ENCODE peak calls at places on chromosomes 5 and 9, in seven cellular contexts. One of them, this sample, is unnamed. For H3K27me3, the result is how much of the 10 kb centered on the place peaks cover.

GRCh38 chr5:32390819-32391591 is 53.5 kb downstream of the ZFR start:
- DNase-seq in sigmoid colon: no peak
- DNase-seq in PC-3: no peak
- DNase-seq in Peyer's patch: no peak
- DNase-seq in brain microvascular endothelial cell: peak
- DNase-seq in heart right ventricle: no peak
- DNase-seq in colonic mucosa: no peak
- DNase-seq in this sample: no peak

GRCh38 chr5:180575571-180575970 is 15.7 kb downstream of the SCGB3A1 start:
- DNase-seq in PC-3: no peak
- DNase-seq in sigmoid colon: no peak
- DNase-seq in colonic mucosa: no peak
- DNase-seq in brain microvascular endothelial cell: no peak
- DNase-seq in Peyer's patch: no peak
- DNase-seq in heart right ventricle: no peak
- DNase-seq in this sample: no peak

GRCh38 chr5:60586307-60586901 is 113.6 kb downstream of the DEPDC1B start:
- DNase-seq in brain microvascular endothelial cell: peak
- DNase-seq in Peyer's patch: no peak
- DNase-seq in PC-3: peak
- DNase-seq in sigmoid colon: no peak
- DNase-seq in colonic mucosa: no peak
- DNase-seq in heart right ventricle: no peak
- DNase-seq in this sample: no peak

GRCh38 chr5:143279698-143280097 is 123.8 kb downstream of the NR3C1 start:
- DNase-seq in colonic mucosa: no peak
- DNase-seq in sigmoid colon: no peak
- DNase-seq in PC-3: peak
- DNase-seq in brain microvascular endothelial cell: no peak
- DNase-seq in Peyer's patch: no peak
- DNase-seq in heart right ventricle: no peak
- DNase-seq in this sample: no peak

GRCh38 chr9:96720435-96720834 is 57.5 kb downstream of the ZNF510 start:
- DNase-seq in colonic mucosa: no peak
- DNase-seq in Peyer's patch: no peak
- DNase-seq in PC-3: no peak
- DNase-seq in sigmoid colon: no peak
- DNase-seq in brain microvascular endothelial cell: no peak
- DNase-seq in heart right ventricle: no peak
- DNase-seq in this sample: no peak

GRCh38 chr5:141475625-141476131 is at the start of gene PCDHGC3:
- DNase-seq in PC-3: no peak
- DNase-seq in colonic mucosa: peak
- DNase-seq in heart right ventricle: peak
- DNase-seq in brain microvascular endothelial cell: peak
- DNase-seq in Peyer's patch: peak
- DNase-seq in sigmoid colon: peak
- DNase-seq in this sample: peak

GRCh38 chr5:137385064-137385463 is 114.1 kb downstream of the SPOCK1 start:
- DNase-seq in colonic mucosa: no peak
- DNase-seq in heart right ventricle: no peak
- DNase-seq in brain microvascular endothelial cell: no peak
- DNase-seq in PC-3: peak
- DNase-seq in Peyer's patch: no peak
- DNase-seq in sigmoid colon: no peak
- DNase-seq in this sample: no peak

GRCh38 chr5:127358782-127359181 is 68.2 kb downstream of the MEGF10 start:
- DNase-seq in PC-3: no peak
- DNase-seq in heart right ventricle: no peak
- DNase-seq in Peyer's patch: no peak
- DNase-seq in sigmoid colon: no peak
- DNase-seq in brain microvascular endothelial cell: peak
- DNase-seq in colonic mucosa: no peak
- DNase-seq in this sample: no peak

GRCh38 chr5:138981131-138981530 is 106.0 kb upstream of the LRRTM2 start:
- DNase-seq in PC-3: peak
- DNase-seq in heart right ventricle: no peak
- DNase-seq in colonic mucosa: no peak
- DNase-seq in sigmoid colon: no peak
- DNase-seq in Peyer's patch: no peak
- DNase-seq in brain microvascular endothelial cell: peak
- DNase-seq in this sample: no peak

GRCh38 chr5:124057161-124057814 is 545.3 kb downstream of the CSNK1G3 start:
- DNase-seq in sigmoid colon: peak
- DNase-seq in Peyer's patch: peak
- DNase-seq in colonic mucosa: peak
- DNase-seq in brain microvascular endothelial cell: no peak
- DNase-seq in PC-3: peak
- DNase-seq in heart right ventricle: peak
- DNase-seq in this sample: peak

GRCh38 chr5:139653616-139654015 is 5.5 kb downstream of the CXXC5 start:
- DNase-seq in Peyer's patch: no peak
- DNase-seq in heart right ventricle: no peak
- DNase-seq in PC-3: no peak
- DNase-seq in brain microvascular endothelial cell: no peak
- DNase-seq in colonic mucosa: no peak
- DNase-seq in sigmoid colon: no peak
- DNase-seq in this sample: no peak

GRCh38 chr9:133791735-133792649 is 53.8 kb upstream of the SARDH start:
- DNase-seq in Peyer's patch: no peak
- DNase-seq in PC-3: no peak
- DNase-seq in brain microvascular endothelial cell: no peak
- DNase-seq in sigmoid colon: no peak
- DNase-seq in colonic mucosa: no peak
- DNase-seq in heart right ventricle: no peak
- DNase-seq in this sample: no peak

GRCh38 chr9:107044872-107045271 is 181.9 kb downstream of the ZNF462 start:
- DNase-seq in heart right ventricle: no peak
- DNase-seq in brain microvascular endothelial cell: no peak
- DNase-seq in PC-3: peak
- DNase-seq in Peyer's patch: peak
- DNase-seq in sigmoid colon: no peak
- DNase-seq in colonic mucosa: no peak
- DNase-seq in this sample: no peak

GRCh38 chr9:72893437-72893836 is 59.4 kb downstream of the ALDH1A1 start:
- DNase-seq in brain microvascular endothelial cell: no peak
- DNase-seq in heart right ventricle: no peak
- DNase-seq in sigmoid colon: no peak
- DNase-seq in colonic mucosa: no peak
- DNase-seq in Peyer's patch: no peak
- DNase-seq in PC-3: no peak
- DNase-seq in this sample: no peak

GRCh38 chr9:72895122-72895521 is 57.7 kb downstream of the ALDH1A1 start:
- DNase-seq in colonic mucosa: no peak
- DNase-seq in heart right ventricle: no peak
- DNase-seq in Peyer's patch: no peak
- DNase-seq in sigmoid colon: no peak
- DNase-seq in brain microvascular endothelial cell: no peak
- DNase-seq in PC-3: no peak
- DNase-seq in this sample: no peak

GRCh38 chr9:72896439-72896838 is 56.4 kb downstream of the ALDH1A1 start:
- DNase-seq in brain microvascular endothelial cell: no peak
- DNase-seq in heart right ventricle: no peak
- DNase-seq in Peyer's patch: no peak
- DNase-seq in PC-3: no peak
- DNase-seq in sigmoid colon: no peak
- DNase-seq in colonic mucosa: no peak
- DNase-seq in this sample: no peak

GRCh38 chr9:72897069-72897649 is 55.7 kb downstream of the ALDH1A1 start:
- DNase-seq in heart right ventricle: no peak
- DNase-seq in sigmoid colon: no peak
- DNase-seq in Peyer's patch: no peak
- DNase-seq in brain microvascular endothelial cell: no peak
- DNase-seq in colonic mucosa: no peak
- DNase-seq in PC-3: no peak
- DNase-seq in this sample: no peak

GRCh38 chr9:72894342-72894741 is 58.5 kb downstream of the ALDH1A1 start:
- DNase-seq in brain microvascular endothelial cell: peak
- DNase-seq in sigmoid colon: no peak
- DNase-seq in colonic mucosa: no peak
- DNase-seq in PC-3: no peak
- DNase-seq in heart right ventricle: no peak
- DNase-seq in Peyer's patch: no peak
- DNase-seq in this sample: no peak
- H3K27me3 ChIP-seq in brain microvascular endothelial cell: under half
- H3K27me3 ChIP-seq in sigmoid colon: under half
- H3K27me3 ChIP-seq in colonic mucosa: under half
- H3K27me3 ChIP-seq in PC-3: under half
- H3K27me3 ChIP-seq in heart right ventricle: under half
- H3K27me3 ChIP-seq in Peyer's patch: under half
- H3K27me3 ChIP-seq in this sample: under half

GRCh38 chr5:178116406-178116885 is 3.1 kb downstream of the N4BP3 start:
- DNase-seq in colonic mucosa: no peak
- DNase-seq in Peyer's patch: peak
- DNase-seq in brain microvascular endothelial cell: no peak
- DNase-seq in sigmoid colon: no peak
- DNase-seq in heart right ventricle: no peak
- DNase-seq in PC-3: no peak
- DNase-seq in this sample: no peak

GRCh38 chr5:178114325-178115135 is 1.2 kb downstream of the N4BP3 start:
- DNase-seq in brain microvascular endothelial cell: no peak
- DNase-seq in colonic mucosa: peak
- DNase-seq in heart right ventricle: no peak
- DNase-seq in Peyer's patch: peak
- DNase-seq in PC-3: no peak
- DNase-seq in sigmoid colon: no peak
- DNase-seq in this sample: no peak

GRCh38 chr5:178117911-178118310 is 4.6 kb downstream of the N4BP3 start:
- DNase-seq in sigmoid colon: no peak
- DNase-seq in PC-3: no peak
- DNase-seq in Peyer's patch: peak
- DNase-seq in brain microvascular endothelial cell: no peak
- DNase-seq in heart right ventricle: no peak
- DNase-seq in colonic mucosa: no peak
- DNase-seq in this sample: no peak

GRCh38 chr5:178115136-178115834 is 2.0 kb downstream of the N4BP3 start:
- DNase-seq in heart right ventricle: no peak
- DNase-seq in Peyer's patch: no peak
- DNase-seq in sigmoid colon: no peak
- DNase-seq in colonic mucosa: no peak
- DNase-seq in brain microvascular endothelial cell: no peak
- DNase-seq in PC-3: no peak
- DNase-seq in this sample: no peak

GRCh38 chr5:178115835-178116405 is 2.6 kb downstream of the N4BP3 start:
- DNase-seq in colonic mucosa: no peak
- DNase-seq in sigmoid colon: no peak
- DNase-seq in Peyer's patch: no peak
- DNase-seq in brain microvascular endothelial cell: no peak
- DNase-seq in heart right ventricle: no peak
- DNase-seq in PC-3: no peak
- DNase-seq in this sample: no peak
- H3K27me3 ChIP-seq in colonic mucosa: under half
- H3K27me3 ChIP-seq in sigmoid colon: under half
- H3K27me3 ChIP-seq in Peyer's patch: under half
- H3K27me3 ChIP-seq in brain microvascular endothelial cell: under half
- H3K27me3 ChIP-seq in heart right ventricle: under half
- H3K27me3 ChIP-seq in PC-3: half or more
- H3K27me3 ChIP-seq in this sample: under half

DNA sequence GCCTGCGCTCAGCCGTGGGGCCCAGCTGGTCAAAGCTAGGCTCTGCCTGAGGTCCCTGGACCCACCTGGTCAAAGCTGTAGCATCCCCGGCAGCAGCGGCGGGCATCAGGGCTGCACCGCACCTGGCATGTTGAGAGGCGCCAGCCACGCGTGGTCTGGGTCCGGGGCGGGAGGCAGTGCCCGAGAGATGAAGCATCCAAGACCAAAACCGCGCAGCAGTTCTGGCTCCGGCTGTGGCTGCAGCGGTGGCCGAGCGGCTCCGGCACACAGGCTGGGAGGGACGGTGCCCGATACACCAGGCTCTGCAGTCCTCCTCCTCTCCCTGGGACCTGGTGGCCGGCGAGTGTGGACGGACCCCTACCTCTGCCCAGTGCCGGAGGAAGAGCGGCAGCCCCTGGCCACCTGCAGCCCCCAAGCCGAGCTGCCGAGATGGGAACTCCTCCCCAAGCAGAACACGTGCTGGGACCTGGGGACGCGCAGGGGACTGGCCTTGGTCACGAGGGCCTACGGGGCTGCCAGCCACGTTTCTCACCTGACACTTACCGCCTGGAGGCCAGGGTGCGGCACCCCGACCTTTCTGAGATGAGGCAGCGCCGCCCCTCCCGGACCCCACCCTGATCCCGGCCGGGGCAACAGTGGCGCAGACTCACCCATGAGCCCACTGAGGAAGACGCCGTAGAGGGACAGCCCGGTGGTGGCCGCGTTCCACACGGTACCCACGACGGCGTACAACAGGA is 33.0 kb downstream of the SLC9A3 start:
- DNase-seq in sigmoid colon: no peak
- DNase-seq in PC-3: no peak
- DNase-seq in Peyer's patch: no peak
- DNase-seq in colonic mucosa: no peak
- DNase-seq in brain microvascular endothelial cell: no peak
- DNase-seq in heart right ventricle: no peak
- DNase-seq in this sample: no peak
- H3K27me3 ChIP-seq in sigmoid colon: under half
- H3K27me3 ChIP-seq in PC-3: under half
- H3K27me3 ChIP-seq in Peyer's patch: under half
- H3K27me3 ChIP-seq in colonic mucosa: under half
- H3K27me3 ChIP-seq in brain microvascular endothelial cell: under half
- H3K27me3 ChIP-seq in heart right ventricle: under half
- H3K27me3 ChIP-seq in this sample: under half

GRCh38 chr9:91915524-91916266 is 34.3 kb downstream of the ROR2 start:
- DNase-seq in PC-3: no peak
- DNase-seq in sigmoid colon: no peak
- DNase-seq in heart right ventricle: no peak
- DNase-seq in Peyer's patch: peak
- DNase-seq in brain microvascular endothelial cell: no peak
- DNase-seq in colonic mucosa: no peak
- DNase-seq in this sample: no peak

GRCh38 chr9:91914404-91914803 is 35.6 kb downstream of the ROR2 start:
- DNase-seq in heart right ventricle: no peak
- DNase-seq in sigmoid colon: no peak
- DNase-seq in colonic mucosa: no peak
- DNase-seq in brain microvascular endothelial cell: no peak
- DNase-seq in Peyer's patch: peak
- DNase-seq in PC-3: no peak
- DNase-seq in this sample: no peak

GRCh38 chr9:91914937-91915336 is 35.1 kb downstream of the ROR2 start:
- DNase-seq in brain microvascular endothelial cell: no peak
- DNase-seq in Peyer's patch: peak
- DNase-seq in colonic mucosa: no peak
- DNase-seq in sigmoid colon: no peak
- DNase-seq in heart right ventricle: no peak
- DNase-seq in PC-3: no peak
- DNase-seq in this sample: no peak

GRCh38 chr9:91919621-91920020 is 30.4 kb downstream of the ROR2 start:
- DNase-seq in colonic mucosa: no peak
- DNase-seq in Peyer's patch: no peak
- DNase-seq in sigmoid colon: no peak
- DNase-seq in heart right ventricle: no peak
- DNase-seq in brain microvascular endothelial cell: no peak
- DNase-seq in PC-3: no peak
- DNase-seq in this sample: no peak

DNA sequence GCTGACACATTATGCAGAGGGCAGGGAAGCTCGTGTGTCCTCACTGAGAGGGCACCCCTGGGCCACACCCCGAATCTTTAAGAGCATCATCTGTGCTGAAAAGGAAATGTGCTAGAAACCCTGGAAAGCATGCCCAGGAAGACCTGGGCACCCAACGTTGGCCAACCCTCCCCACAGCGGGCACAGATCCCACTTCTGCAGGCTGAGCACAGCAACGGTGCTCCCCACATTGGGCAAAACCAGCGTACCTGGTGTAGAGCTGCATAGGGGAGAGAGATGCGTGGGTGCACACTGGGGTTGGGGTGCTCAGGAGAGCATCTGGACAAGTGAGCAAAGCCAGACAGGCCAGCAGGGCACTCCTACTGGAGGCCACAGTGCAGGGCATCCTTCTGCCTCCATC is 32.6 kb downstream of the ROR2 start:
- DNase-seq in heart right ventricle: no peak
- DNase-seq in PC-3: no peak
- DNase-seq in brain microvascular endothelial cell: no peak
- DNase-seq in Peyer's patch: no peak
- DNase-seq in sigmoid colon: no peak
- DNase-seq in colonic mucosa: no peak
- DNase-seq in this sample: no peak
- H3K27me3 ChIP-seq in heart right ventricle: under half
- H3K27me3 ChIP-seq in PC-3: under half
- H3K27me3 ChIP-seq in brain microvascular endothelial cell: under half
- H3K27me3 ChIP-seq in Peyer's patch: under half
- H3K27me3 ChIP-seq in sigmoid colon: under half
- H3K27me3 ChIP-seq in colonic mucosa: under half
- H3K27me3 ChIP-seq in this sample: under half